ENCODE peak calls at places on chromosomes 6 and 20, in nine cellular contexts. W is GM23338; X is A549; G is H1; A is naive thymus-derived CD4-positive, alpha-beta T cell; H is Right ventricle myocardium superior; B is CD4-positive, alpha-beta T cell; D is stimulated activated CD4-positive, alpha-beta T cell treated with anti-CD3 and anti-CD28 coated beads, Interleukin-12 subunit alpha, Interleukin-12 subunit beta, amount 100 ng/mL, for 24 hours; I is MCF 10A. O is an unnamed sample.

GRCh38 chr20:61295726-61296628 is 43.9 kb downstream of the CDH4 start:
- DNase-seq in W (no peak), X (no peak), G (peak; percentile 41), A (no peak), H (no peak), B (no peak), D (no peak), I (no peak), O (no peak)

GRCh38 chr20:58982406-58983114 is 1.5 kb downstream of the NELFCD start:
- DNase-seq in W (no peak), X (no peak), G (no peak), A (no peak), H (no peak), B (no peak), D (no peak), I (no peak), O (no peak)

GRCh38 chr6:8983202-8983688 is 547.9 kb upstream of the SLC35B3 start:
- DNase-seq in W (peak; percentile 85), X (peak; percentile 55), G (peak; percentile 86), A (peak; percentile 57), H (peak; percentile 61), B (peak; percentile 24), D (peak; percentile 41), I (peak; percentile 74), O (peak; percentile 91)

GRCh38 chr20:36097331-36097730 is 57.2 kb upstream of the EPB41L1 start:
- DNase-seq in W (no peak), X (no peak), G (no peak), A (no peak), H (no peak), B (no peak), D (no peak), I (peak; percentile 70), O (peak; percentile 29)

GRCh38 chr6:158942349-158942748 is 57.7 kb downstream of the RSPH3 start:
- DNase-seq in W (no peak), X (no peak), G (no peak), A (no peak), H (no peak), B (no peak), D (no peak), I (no peak), O (no peak)

GRCh38 chr6:11634948-11635347 is 97.4 kb downstream of the TMEM170B start:
- DNase-seq in W (no peak), X (no peak), G (no peak), A (no peak), H (no peak), B (no peak), D (no peak), I (no peak), O (no peak)

GRCh38 chr6:15948930-15949900 is 179.7 kb upstream of the MYLIP start:
- DNase-seq in W (peak; percentile 28), X (peak; percentile 77), G (no peak), A (no peak), H (no peak), B (no peak), D (no peak), I (peak; percentile 29), O (peak; percentile 61)

GRCh38 chr20:53643031-53643832 is 49.6 kb upstream of the ZNF217 start:
- DNase-seq in W (no peak), X (peak; percentile 87), G (no peak), A (peak; percentile 61), H (peak; percentile 51), B (peak; percentile 70), D (peak; percentile 44), I (peak; percentile 79), O (peak; percentile 5)

GRCh38 chr6:166258854-166259276 is 49.3 kb downstream of the PRR18 start:
- DNase-seq in W (no peak), X (no peak), G (no peak), A (no peak), H (peak; percentile 62), B (peak; percentile 54), D (peak; percentile 29), I (no peak), O (no peak)

GRCh38 chr6:131651782-131652181 is 14.7 kb downstream of the ENPP3 start:
- DNase-seq in W (no peak), X (no peak), G (no peak), A (no peak), H (no peak), B (no peak), D (no peak), I (no peak), O (no peak)